ENCODE peak calls at places on chromosome X, in eight cellular contexts. I is H9; P is psoas muscle; Q is CD8-positive, alpha-beta T cell; T is IMR-90; U is mammary epithelial cell; X is CD4-positive, alpha-beta T cell; A is SK-N-SH. L is an unnamed sample.

GRCh38 chrX:39819921-39820849 is 277.6 kb downstream of the BCOR start:
- DNase-seq in Q (no peak), T (no peak), X (no peak), U (no peak), P (peak; percentile 52), I (peak; percentile 49), A (peak; percentile 72), L (no peak)

GRCh38 chrX:632391-633042 is 1.9 kb downstream of the SHOX start:
- DNase-seq in A (no peak), U (no peak), X (no peak), Q (no peak), P (no peak), I (peak; percentile 57), T (no peak), L (no peak)

GRCh38 chrX:11704725-11705495 is 39.2 kb upstream of the ARHGAP6 start:
- DNase-seq in T (peak; percentile 5), A (no peak), I (peak; percentile 34), P (no peak), Q (no peak), U (no peak), X (no peak), L (no peak)

GRCh38 chrX:1661048-1661921 is 46.4 kb downstream of the ASMT start:
- DNase-seq in Q (no peak), A (no peak), X (peak; percentile 90), U (peak; percentile 12), I (peak; percentile 98), P (peak; percentile 72), T (no peak), L (peak; percentile 33)

GRCh38 chrX:23223169-23223568 is 111.5 kb upstream of the PTCHD1 start:
- DNase-seq in Q (no peak), U (no peak), A (no peak), T (no peak), P (no peak), I (no peak), X (no peak), L (no peak)

GRCh38 chrX:141405878-141406492 is 163.7 kb upstream of the SPANXC start:
- DNase-seq in T (peak; percentile 83), U (peak; percentile 67), P (no peak), A (no peak), X (no peak), Q (no peak), I (no peak), L (no peak)

GRCh38 chrX:7131621-7132020 is 15.9 kb upstream of the STS start:
- DNase-seq in T (no peak), P (no peak), X (no peak), U (no peak), A (no peak), I (no peak), Q (no peak), L (no peak)

GRCh38 chrX:9610774-9611392 is 146.0 kb downstream of the TBL1X start:
- DNase-seq in P (no peak), T (peak; percentile 40), A (no peak), U (no peak), Q (no peak), X (no peak), I (no peak), L (no peak)

GRCh38 chrX:117839544-117839943 is 277.1 kb downstream of the KLHL13 start:
- DNase-seq in Q (no peak), T (no peak), P (no peak), X (no peak), I (peak; percentile 20), U (no peak), A (peak; percentile 1), L (no peak)

GRCh38 chrX:153878969-153879653 is 6.9 kb downstream of the L1CAM start:
- DNase-seq in Q (no peak), X (no peak), T (no peak), I (peak; percentile 61), U (no peak), P (peak; percentile 24), A (peak; percentile 81), L (no peak)

GRCh38 chrX:105331244-105331643 is 110.8 kb upstream of the TEX13A start:
- DNase-seq in X (no peak), T (peak; percentile 52), A (no peak), P (no peak), Q (no peak), I (no peak), U (peak; percentile 50), L (no peak)

GRCh38 chrX:41457618-41458192 is 10.6 kb downstream of the NYX start:
- DNase-seq in U (no peak), P (no peak), X (no peak), I (no peak), T (no peak), A (no peak), Q (no peak), L (no peak)

GRCh38 chrX:153557618-153558017 is 40.2 kb downstream of the ATP2B3 start:
- DNase-seq in Q (no peak), U (no peak), P (no peak), T (no peak), I (no peak), X (no peak), A (no peak), L (no peak)

GRCh38 chrX:12970691-12971202 is 4.2 kb upstream of the TMSB4X start:
- DNase-seq in U (no peak), P (no peak), Q (no peak), X (peak; percentile 54), I (peak; percentile 65), T (peak; percentile 75), A (no peak), L (no peak)

GRCh38 chrX:97315939-97316338 is 432.2 kb downstream of the RPA4 start:
- DNase-seq in U (no peak), T (no peak), I (peak; percentile 46), Q (no peak), A (no peak), X (no peak), P (no peak), L (no peak)

GRCh38 chrX:55057691-55058249 is 17.1 kb upstream of the PAGE2B start:
- DNase-seq in Q (no peak), U (peak; percentile 9), T (peak; percentile 28), X (peak; percentile 25), P (no peak), A (peak; percentile 40), I (no peak), L (no peak)

GRCh38 chrX:11757729-11758399 is at the start of gene MSL3:
- DNase-seq in U (peak; percentile 36), A (peak; percentile 87), X (peak; percentile 58), P (peak; percentile 89), Q (no peak), T (peak; percentile 61), I (peak; percentile 60), L (no peak)

GRCh38 chrX:147953976-147954375 is 27.2 kb upstream of the FMR1NB start:
- DNase-seq in X (no peak), A (no peak), U (no peak), P (no peak), Q (no peak), I (no peak), T (no peak), L (no peak)

GRCh38 chrX:865422-865821 is 234.8 kb downstream of the SHOX start:
- DNase-seq in U (no peak), X (no peak), I (peak; percentile 0), Q (no peak), A (no peak), P (no peak), T (no peak), L (no peak)

GRCh38 chrX:20412871-20413486 is 146.3 kb upstream of the RPS6KA3 start:
- DNase-seq in I (no peak), T (no peak), P (no peak), A (no peak), X (peak; percentile 63), U (no peak), Q (peak; percentile 34), L (peak; percentile 4)

GRCh38 chrX:17737707-17738001 is 361 bp downstream of the SCML1 start:
- DNase-seq in A (no peak), T (no peak), U (no peak), Q (no peak), I (no peak), X (peak; percentile 11), P (no peak), L (no peak)

DNA sequence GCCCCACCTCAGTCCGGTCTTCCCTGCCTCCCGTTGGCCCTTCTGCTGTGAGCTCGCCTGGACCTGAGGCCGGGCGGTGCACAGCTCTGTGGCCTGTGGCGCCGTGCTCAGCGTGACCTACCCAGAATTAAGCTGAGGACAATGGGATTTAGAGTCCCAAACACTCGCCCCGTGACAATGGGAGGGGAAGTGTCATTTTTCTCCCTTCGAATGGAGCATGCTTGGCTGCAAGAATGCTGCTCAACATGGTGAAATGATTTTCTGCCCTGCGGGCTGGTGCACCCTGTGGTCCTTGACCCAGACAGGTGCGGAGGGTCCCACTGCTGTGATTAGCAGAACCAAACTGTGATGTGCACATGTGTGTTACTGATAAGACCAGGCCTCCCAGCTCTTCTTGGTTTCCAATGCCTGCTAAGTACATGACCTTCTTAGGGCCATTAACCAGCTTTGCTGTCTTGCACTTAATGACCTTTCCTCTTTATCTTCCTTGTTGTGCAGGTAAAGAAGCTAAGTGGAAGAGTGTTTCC is 772 bp downstream of the EOLA1 start:
- DNase-seq in T (no peak), Q (no peak), I (no peak), X (no peak), U (no peak), P (no peak), A (no peak), L (no peak)
- H3K27ac ChIP-seq in T (peak overlapping the region; percentile 64), Q (peak overlapping the region; percentile 100), I (no peak overlapping the region), X (peak overlapping the region; percentile 92), U (peak overlapping the region; percentile 64), P (peak overlapping the region; percentile 85), A (no peak overlapping the region), L (peak overlapping the region; percentile 95)

GRCh38 chrX:38627683-38628082 is 66.3 kb downstream of the TSPAN7 start:
- DNase-seq in T (peak; percentile 8), A (peak; percentile 14), I (peak; percentile 63), Q (no peak), U (peak; percentile 19), P (no peak), X (no peak), L (no peak)
- TF ChIP-seq CTCF in T (peak; percentile 38), A (peak; percentile 52), I (peak; percentile 78), Q (no peak), U (peak; percentile 56), P (peak; percentile 38), X (no peak), L (peak; percentile 52)

DNA sequence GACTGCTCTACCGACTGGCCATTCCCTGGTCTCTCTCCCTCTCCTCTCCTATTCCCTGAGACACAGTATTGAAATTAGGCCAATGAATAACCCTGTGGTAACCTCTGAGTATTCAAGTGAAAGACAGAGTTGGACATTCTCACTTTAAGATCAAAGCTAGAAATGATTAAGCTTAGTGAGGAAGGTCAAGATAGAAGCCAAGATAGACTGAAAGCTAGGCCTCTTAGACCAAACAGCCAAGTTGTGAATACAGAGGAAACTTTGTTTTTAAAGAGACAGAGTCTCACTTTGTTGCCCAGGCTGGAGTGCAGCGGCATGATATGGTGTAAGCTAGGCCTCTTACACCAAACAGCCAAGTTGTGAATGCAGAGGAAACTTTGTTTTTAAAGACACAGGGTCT is 64.6 kb downstream of the KDM6A start:
- DNase-seq in A (no peak), P (no peak), U (no peak), Q (no peak), X (no peak), I (no peak), T (no peak), L (no peak)
- H3K27ac ChIP-seq in A (no peak overlapping the region), P (no peak overlapping the region), U (no peak overlapping the region), Q (no peak overlapping the region), X (no peak overlapping the region), I (no peak overlapping the region), T (no peak overlapping the region), L (no peak overlapping the region)

DNA sequence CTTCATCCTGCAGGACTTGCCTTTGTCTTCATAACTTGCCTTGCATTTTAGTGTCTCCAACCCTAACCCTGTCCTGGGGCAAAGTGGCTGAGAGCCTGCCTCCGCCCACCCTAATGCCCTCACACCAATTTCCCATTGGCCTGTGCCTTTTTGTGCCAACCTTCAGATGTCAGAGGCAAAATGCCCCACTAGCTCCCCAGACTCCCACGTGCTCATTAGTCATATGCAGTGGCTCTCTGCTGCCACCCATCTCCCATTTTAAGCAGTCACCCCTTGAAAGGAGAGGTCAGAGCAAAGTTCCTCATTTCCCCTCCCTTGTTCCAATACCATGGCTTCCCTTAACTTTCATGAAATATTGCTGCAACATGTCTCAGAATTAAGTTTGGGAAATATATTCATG is 74.8 kb upstream of the PASD1 start:
- DNase-seq in T (no peak), A (peak; percentile 5), P (no peak), I (peak; percentile 39), U (peak; percentile 5), X (no peak), Q (no peak), L (no peak)
- TF ChIP-seq CTCF in T (no peak), A (peak; percentile 47), P (no peak), I (peak; percentile 59), U (peak; percentile 56), X (no peak), Q (no peak), L (peak; percentile 34)

L was measured in esophagus squamous epithelium.